ENCODE peak calls at places on chromosome 4, in five cellular contexts. B is HL-60, W is prostate gland, M is testis, H is body of pancreas. L is an unnamed sample.

GRCh38 chr4:187999406-187999932 is 3.9 kb downstream of the ZFP42 start:
- DNase-seq in W (no peak), H (no peak), B (no peak), M (no peak), L (no peak)

GRCh38 chr4:15654556-15655222 is 468 bp downstream of the FBXL5 start:
- DNase-seq in M (peak), H (peak), B (peak), W (peak), L (peak)

GRCh38 chr4:183639291-183639690 is 19.7 kb downstream of the RWDD4 start:
- DNase-seq in B (no peak), M (no peak), W (no peak), H (no peak), L (no peak)

GRCh38 chr4:183492791-183493221 is 12.1 kb upstream of the ING2 start:
- DNase-seq in B (no peak), H (no peak), W (no peak), M (no peak), L (peak)

GRCh38 chr4:94452476-94453300 is 946 bp downstream of the PDLIM5 start:
- DNase-seq in W (peak), B (peak), M (peak), H (peak), L (peak)

GRCh38 chr4:158094413-158095110 is 78.3 kb downstream of the GASK1B start:
- DNase-seq in H (peak), W (no peak), B (no peak), M (no peak), L (peak)

GRCh38 chr4:178577933-178578332 is 1135.7 kb upstream of the AGA start:
- DNase-seq in M (peak), H (no peak), B (no peak), W (no peak), L (no peak)

GRCh38 chr4:109499513-109499912 is 60.5 kb upstream of the MCUB start:
- DNase-seq in H (no peak), M (no peak), B (no peak), W (no peak), L (no peak)

GRCh38 chr4:184471872-184472539 is 2.3 kb downstream of the IRF2 start:
- DNase-seq in B (no peak), W (peak), H (no peak), M (no peak), L (peak)

GRCh38 chr4:75867135-75867534 is 35.1 kb downstream of the PPEF2 start:
- DNase-seq in B (no peak), M (no peak), H (no peak), W (no peak), L (no peak)

GRCh38 chr4:139523076-139523475 is 32.9 kb downstream of the SETD7 start:
- DNase-seq in W (no peak), M (no peak), H (no peak), B (no peak), L (peak)

GRCh38 chr4:92091335-92091734 is 212.4 kb upstream of the GRID2 start:
- DNase-seq in B (no peak), W (no peak), M (no peak), H (no peak), L (no peak)

GRCh38 chr4:101205878-101206277 is 141.4 kb downstream of the PPP3CA start:
- DNase-seq in B (peak), M (no peak), H (no peak), W (no peak), L (peak)

GRCh38 chr4:8553216-8553615 is 27.0 kb upstream of the GPR78 start:
- DNase-seq in W (no peak), H (no peak), M (no peak), B (no peak), L (no peak)

GRCh38 chr4:26496207-26496783 is 6.0 kb upstream of the CCKAR start:
- DNase-seq in H (no peak), M (no peak), B (no peak), W (no peak), L (no peak)

GRCh38 chr4:138405439-138405838 is 163.3 kb upstream of the SLC7A11 start:
- DNase-seq in H (no peak), B (peak), W (no peak), M (no peak), L (no peak)

GRCh38 chr4:147789596-147789995 is 57.7 kb downstream of the ARHGAP10 start:
- DNase-seq in W (no peak), B (no peak), M (no peak), H (no peak), L (no peak)

GRCh38 chr4:89563431-89563830 is 255.8 kb upstream of the GPRIN3 start:
- DNase-seq in H (no peak), B (no peak), W (no peak), M (no peak), L (no peak)

GRCh38 chr4:138050601-138051000 is 191.5 kb downstream of the SLC7A11 start:
- DNase-seq in B (no peak), M (no peak), H (no peak), W (no peak), L (peak)

GRCh38 chr4:106172846-106173245 is 143.2 kb downstream of the TBCK start:
- DNase-seq in W (no peak), H (no peak), M (no peak), B (no peak), L (no peak)

GRCh38 chr4:4334798-4335520 is 44.9 kb downstream of the ZBTB49 start:
- DNase-seq in B (peak), M (peak), W (peak), H (peak), L (peak)

GRCh38 chr4:112127736-112128322 is 17.4 kb upstream of the FAM241A start:
- DNase-seq in B (no peak), W (no peak), M (no peak), H (no peak), L (peak)

GRCh38 chr4:69689530-69690111 is 36.6 kb upstream of the UGT2A1 start:
- DNase-seq in H (no peak), B (no peak), M (no peak), W (peak), L (peak)

GRCh38 chr4:3204021-3204431 is 44.9 kb upstream of the MSANTD1 start:
- DNase-seq in B (no peak), H (peak), M (no peak), W (no peak), L (no peak)

GRCh38 chr4:105472871-105473339 is 957 bp downstream of the PPA2 start:
- DNase-seq in B (no peak), W (no peak), H (no peak), M (no peak), L (no peak)

GRCh38 chr4:115154826-115155225 is 41.4 kb upstream of the NDST4 start:
- DNase-seq in H (no peak), W (no peak), M (no peak), B (no peak), L (no peak)

GRCh38 chr4:111362891-111363290 is 740.0 kb upstream of the PITX2 start:
- DNase-seq in H (no peak), B (no peak), W (no peak), M (no peak), L (peak)

GRCh38 chr4:128387600-128388351 is 100.2 kb upstream of the PGRMC2 start:
- DNase-seq in B (no peak), M (no peak), W (no peak), H (no peak), L (peak)

GRCh38 chr4:7105261-7105660 is 37.4 kb upstream of the GRPEL1 start:
- DNase-seq in W (no peak), H (no peak), M (no peak), B (no peak), L (no peak)

GRCh38 chr4:5568931-5569330 is 139.4 kb downstream of the EVC2 start:
- DNase-seq in W (no peak), M (no peak), H (no peak), B (no peak), L (no peak)

GRCh38 chr4:125016892-125017299 is 297.9 kb upstream of the FAT4 start:
- DNase-seq in W (no peak), M (no peak), H (no peak), B (no peak), L (no peak)

GRCh38 chr4:78552398-78553396 is 1.1 kb downstream of the ANXA3 start:
- DNase-seq in W (peak), B (peak), M (no peak), H (peak), L (no peak)

GRCh38 chr4:17204908-17205307 is 306.5 kb upstream of the LDB2 start:
- DNase-seq in B (no peak), W (no peak), M (no peak), H (no peak), L (no peak)

GRCh38 chr4:156581282-156581681 is 390.3 kb downstream of the PDGFC start:
- DNase-seq in W (no peak), H (no peak), B (no peak), M (no peak), L (no peak)

GRCh38 chr4:2047031-2047660 is 12.0 kb upstream of the NAT8L start:
- DNase-seq in M (no peak), B (no peak), H (no peak), W (peak), L (no peak)

GRCh38 chr4:7004331-7004730 is 38.8 kb upstream of the TADA2B start:
- DNase-seq in W (no peak), B (no peak), M (no peak), H (no peak), L (peak)

GRCh38 chr4:156898373-156899117 is 73.1 kb downstream of the PDGFC start:
- DNase-seq in W (no peak), M (no peak), H (no peak), B (peak), L (no peak)

GRCh38 chr4:6749340-6750171 is 33.0 kb upstream of the KIAA0232 start:
- DNase-seq in W (peak), M (peak), H (peak), B (no peak), L (peak)

GRCh38 chr4:38674206-38675144 is 10.5 kb downstream of the KLF3 start:
- DNase-seq in W (no peak), M (no peak), B (no peak), H (no peak), L (no peak)
- H3K4me3 ChIP-seq in W (no peak), M (no peak), B (no peak), H (no peak), L (no peak)

DNA sequence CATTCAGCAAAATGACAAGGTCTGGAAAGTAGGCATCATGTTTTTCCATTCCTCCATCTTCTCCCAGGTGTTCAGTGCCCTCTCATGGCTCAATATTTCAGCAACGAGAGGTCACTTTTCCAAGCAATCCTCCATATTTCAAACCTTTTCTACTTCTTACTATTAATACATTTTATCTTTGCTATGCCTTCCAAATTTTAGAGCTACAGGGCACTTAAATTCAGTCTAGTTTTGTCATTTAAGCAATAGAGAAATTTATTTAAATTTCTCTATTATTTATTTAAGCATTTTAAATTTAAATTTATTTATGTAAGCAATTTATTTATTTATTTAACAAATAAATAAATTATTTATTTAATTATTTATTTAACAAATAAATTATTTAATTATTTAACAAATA is 305.1 kb upstream of the ANXA10 start:
- DNase-seq in H (no peak), M (no peak), W (no peak), B (no peak), L (no peak)
- TF ChIP-seq CTCF in H (no peak), M (no peak), W (no peak), B (no peak), L (no peak)

GRCh38 chr4:173506780-173507211 is 23.2 kb downstream of the HAND2 start:
- DNase-seq in W (no peak), B (no peak), H (no peak), M (no peak), L (no peak)

GRCh38 chr4:173508386-173509002 is 21.5 kb downstream of the HAND2 start:
- DNase-seq in W (no peak), M (no peak), B (peak), H (no peak), L (no peak)

GRCh38 chr4:173507471-173508385 is 22.3 kb downstream of the HAND2 start:
- DNase-seq in H (no peak), W (no peak), B (no peak), M (no peak), L (no peak)

GRCh38 chr4:173504181-173504503 is 25.9 kb downstream of the HAND2 start:
- DNase-seq in H (no peak), B (no peak), M (no peak), W (no peak), L (no peak)

DNA sequence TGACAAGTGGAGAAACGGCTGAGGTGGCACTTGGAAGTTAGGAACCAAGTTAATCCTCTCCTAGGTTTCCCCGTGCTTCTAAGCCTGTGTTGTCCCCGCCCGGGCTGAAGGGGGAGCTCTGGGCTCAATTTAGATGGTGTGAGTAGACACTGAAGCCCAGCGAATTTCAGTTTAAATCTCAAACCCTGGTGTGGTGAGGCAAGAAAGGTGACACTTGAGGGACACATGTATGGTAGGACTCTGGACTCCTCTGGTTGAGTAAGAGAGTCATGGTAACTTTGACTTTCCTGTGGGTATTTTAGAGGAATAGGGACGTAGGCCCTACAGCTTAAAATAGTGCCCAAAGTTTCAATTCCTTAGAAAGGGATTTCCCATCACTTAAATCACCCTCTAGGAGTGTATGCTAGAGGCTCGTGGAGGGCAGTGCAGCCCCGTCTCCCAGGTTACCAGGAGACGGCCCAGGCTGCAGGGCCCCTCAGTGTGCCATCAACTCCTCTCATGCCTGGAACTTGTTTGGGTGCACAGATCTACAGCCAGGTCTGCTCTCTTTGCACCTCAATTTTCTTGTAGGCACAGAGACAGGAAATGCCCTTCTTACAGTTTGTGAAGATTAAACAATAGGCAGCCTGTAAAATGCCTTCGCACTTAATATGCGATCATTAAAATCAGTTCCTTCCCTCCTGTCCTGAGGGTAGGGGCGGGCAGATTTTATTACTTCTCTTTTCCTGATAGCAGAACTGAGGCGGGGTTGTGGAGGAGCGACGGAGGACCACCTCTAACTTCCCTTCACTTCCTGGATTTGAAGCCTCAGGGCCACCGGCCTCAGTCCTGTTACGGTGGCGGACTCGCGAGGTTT is 23.9 kb downstream of the HAND2 start:
- DNase-seq in W (no peak), H (peak), M (peak), B (peak), L (no peak)
- H3K4me3 ChIP-seq in W (no peak), H (no peak), M (no peak), B (peak), L (peak)

GRCh38 chr4:80124246-80125211 is 51.5 kb upstream of the ANTXR2 start:
- DNase-seq in W (no peak), B (no peak), H (no peak), M (no peak), L (no peak)
- TF ChIP-seq CTCF in W (no peak), B (no peak), H (no peak), M (no peak), L (no peak)

DNA sequence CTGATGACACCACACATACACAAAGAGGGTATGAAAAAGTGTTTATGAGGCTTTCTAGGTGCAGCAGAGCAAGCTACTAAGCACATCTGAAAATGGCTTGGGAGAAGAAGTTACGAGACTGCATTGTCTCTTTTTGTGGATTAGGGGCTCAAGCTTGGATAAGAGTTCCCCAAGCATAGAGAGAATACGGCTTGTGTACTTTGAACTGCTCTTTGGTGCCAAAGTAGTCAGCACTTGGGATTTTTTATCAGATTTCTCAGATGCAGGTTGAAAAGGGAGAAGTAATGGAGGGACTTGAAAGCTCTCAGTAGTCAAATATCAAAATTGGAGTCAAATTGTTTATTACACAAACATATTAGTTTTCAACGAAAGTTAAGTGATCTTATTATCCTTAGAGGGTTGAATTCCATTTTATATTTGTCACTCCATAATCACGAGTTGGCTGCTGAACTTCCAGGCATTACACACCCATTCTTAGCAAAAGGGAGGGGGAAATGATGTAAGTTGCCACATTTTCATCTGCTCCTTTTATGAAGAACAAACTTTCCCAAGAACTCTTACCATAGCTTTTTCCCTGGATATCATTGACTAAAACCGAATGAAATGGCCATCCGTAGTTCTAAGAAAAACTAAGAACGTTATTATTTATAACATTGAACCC is 1904.9 kb downstream of the PCDH7 start:
- DNase-seq in W (no peak), H (no peak), M (no peak), B (no peak), L (no peak)
- H3K4me3 ChIP-seq in W (no peak), H (no peak), M (no peak), B (no peak), L (no peak)

GRCh38 chr4:164768516-164768915 is 14.6 kb downstream of the SMIM31 start:
- DNase-seq in M (no peak), B (no peak), W (no peak), H (no peak), L (peak)
- TF ChIP-seq CTCF in M (no peak), B (peak), W (no peak), H (no peak), L (peak)

GRCh38 chr4:185920691-185921260 is 108.8 kb upstream of the SORBS2 start:
- DNase-seq in H (no peak), W (no peak), B (no peak), M (no peak), L (no peak)

GRCh38 chr4:185924458-185924857 is 112.5 kb upstream of the SORBS2 start:
- DNase-seq in W (no peak), H (no peak), M (peak), B (no peak), L (no peak)

GRCh38 chr4:185928761-185929455 is 116.9 kb upstream of the SORBS2 start:
- DNase-seq in H (no peak), M (no peak), W (no peak), B (no peak), L (no peak)

GRCh38 chr4:185921583-185922555 is 109.9 kb upstream of the SORBS2 start:
- DNase-seq in H (no peak), M (no peak), W (no peak), B (no peak), L (peak)

DNA sequence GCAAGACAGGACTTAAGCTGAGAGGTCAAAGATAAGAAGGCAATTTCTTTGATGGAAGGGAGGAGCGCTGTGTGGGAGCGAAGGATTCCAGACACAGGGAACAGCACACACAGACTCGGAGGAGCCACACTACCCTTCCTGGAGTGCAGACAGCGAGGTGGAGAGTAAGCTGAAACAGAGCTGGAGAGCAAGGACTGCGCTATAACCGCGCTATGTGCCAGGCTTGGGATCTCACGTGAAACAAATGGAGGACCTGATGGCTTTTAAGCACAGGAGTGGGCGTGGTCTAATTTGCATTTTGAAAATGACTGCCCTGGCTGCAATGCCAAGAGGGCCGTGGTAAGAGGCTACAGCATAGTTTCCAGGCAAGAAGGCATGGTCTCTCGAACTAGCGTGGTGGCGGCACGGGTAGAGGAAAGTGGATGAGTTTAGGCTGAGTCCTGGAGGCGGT is 113.9 kb upstream of the SORBS2 start:
- DNase-seq in H (no peak), B (no peak), M (peak), W (no peak), L (no peak)
- H3K4me3 ChIP-seq in H (no peak), B (no peak), M (peak), W (no peak), L (no peak)

GRCh38 chr4:20251796-20252655 is at the start of gene SLIT2:
- DNase-seq in B (peak), W (peak), H (peak), M (peak), L (peak)
- TF ChIP-seq CTCF in B (no peak), W (no peak), H (no peak), M (no peak), L (peak)